ENCODE peak calls at places on chromosomes 12 and 14, in five cellular contexts. Q, F, A, E and O are unnamed samples.

GRCh38 chr12:10612954-10613333 is 465 bp downstream of the MAGOHB start:
- DNase-seq in E (no peak), F (no peak), A (peak; percentile 55), Q (peak; percentile 4), O (no peak)

GRCh38 chr12:27780612-27781408 is 774 bp upstream of the MANSC4 start:
- DNase-seq in Q (peak; percentile 14), E (peak; percentile 59), F (peak; percentile 47), A (peak; percentile 66), O (peak; percentile 78)

GRCh38 chr12:109053382-109054123 is 1.2 kb downstream of the USP30 start:
- DNase-seq in F (no peak), A (no peak), E (peak; percentile 65), Q (no peak), O (no peak)

GRCh38 chr12:12811343-12811742 is 1.8 kb upstream of the DDX47 start:
- DNase-seq in A (no peak), F (no peak), Q (no peak), E (no peak), O (no peak)

GRCh38 chr12:100927825-100928224 is 133.2 kb downstream of the ANO4 start:
- DNase-seq in A (no peak), Q (no peak), F (peak; percentile 88), E (peak; percentile 81), O (no peak)

GRCh38 chr14:36662543-36663403 is 1.1 kb downstream of the PAX9 start:
- DNase-seq in Q (no peak), A (peak; percentile 68), F (no peak), E (peak; percentile 45), O (peak; percentile 59)

GRCh38 chr14:74019743-74020142 is 594 bp downstream of the BBOF1 start:
- DNase-seq in Q (no peak), A (no peak), F (peak; percentile 60), E (peak; percentile 74), O (no peak)

GRCh38 chr12:50050410-50051280 is 6.8 kb upstream of the ASIC1 start:
- DNase-seq in F (peak; percentile 47), Q (no peak), E (peak; percentile 69), A (peak; percentile 89), O (peak; percentile 69)

GRCh38 chr12:27751386-27752047 is 28.5 kb upstream of the KLHL42 start:
- DNase-seq in E (no peak), A (no peak), F (no peak), Q (no peak), O (no peak)

GRCh38 chr14:69387311-69387710 is 10.8 kb downstream of the ERH start:
- DNase-seq in F (peak; percentile 25), E (no peak), A (no peak), Q (no peak), O (no peak)

GRCh38 chr12:10967409-10967808 is 19.3 kb downstream of the TAS2R50 start:
- DNase-seq in E (peak; percentile 69), A (no peak), F (peak; percentile 64), Q (no peak), O (no peak)

GRCh38 chr12:84924956-84925355 is 12.4 kb upstream of the SLC6A15 start:
- DNase-seq in E (peak; percentile 64), Q (no peak), A (peak; percentile 41), F (peak; percentile 23), O (no peak)

GRCh38 chr12:46450279-46450748 is 77.7 kb upstream of the SLC38A2 start:
- DNase-seq in E (no peak), F (no peak), A (no peak), Q (no peak), O (no peak)

DNA sequence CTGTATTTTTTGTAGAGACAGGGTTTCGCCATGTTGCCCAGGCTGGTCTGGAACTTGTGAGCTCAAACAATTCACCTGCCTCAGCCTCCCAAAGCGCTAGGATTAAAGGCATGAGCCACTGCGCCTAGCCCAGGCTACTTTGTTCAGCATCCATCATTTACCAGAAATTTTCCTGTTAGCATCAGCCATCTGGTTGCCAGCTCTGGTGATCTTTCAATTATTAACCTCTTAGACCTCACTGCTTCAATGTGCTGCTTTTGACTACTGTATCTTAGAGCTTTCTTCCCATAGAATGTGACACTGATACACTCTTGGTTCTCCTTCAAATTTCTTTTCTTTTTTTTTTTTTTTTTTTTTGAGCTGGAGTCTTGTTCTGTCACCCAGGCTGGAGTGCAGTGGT is 5.4 kb upstream of the AMHR2 start:
- DNase-seq in Q (no peak), F (no peak), A (no peak), E (no peak), O (no peak)
- H2BK5ac ChIP-seq in Q (no peak overlapping the region), F (no peak overlapping the region), A (no peak overlapping the region), E (no peak overlapping the region), O (no peak overlapping the region)

GRCh38 chr14:54251356-54251755 is 145.5 kb upstream of the CDKN3 start:
- DNase-seq in F (no peak), Q (no peak), A (no peak), E (no peak), O (no peak)
- H3K27ac ChIP-seq in F (no peak overlapping the region), Q (no peak overlapping the region), A (no peak overlapping the region), E (peak overlapping the region; percentile 60), O (no peak overlapping the region)

GRCh38 chr12:66662179-66662578 is 16.7 kb downstream of the GRIP1 start:
- DNase-seq in E (no peak), Q (no peak), F (no peak), A (no peak), O (no peak)

GRCh38 chr12:66662729-66663128 is 16.1 kb downstream of the GRIP1 start:
- DNase-seq in Q (no peak), E (peak; percentile 2), A (no peak), F (peak; percentile 33), O (no peak)

GRCh38 chr12:66663605-66664004 is 15.3 kb downstream of the GRIP1 start:
- DNase-seq in F (no peak), Q (no peak), E (no peak), A (no peak), O (no peak)

GRCh38 chr12:66664076-66664475 is 14.8 kb downstream of the GRIP1 start:
- DNase-seq in E (no peak), F (no peak), Q (no peak), A (no peak), O (no peak)

DNA sequence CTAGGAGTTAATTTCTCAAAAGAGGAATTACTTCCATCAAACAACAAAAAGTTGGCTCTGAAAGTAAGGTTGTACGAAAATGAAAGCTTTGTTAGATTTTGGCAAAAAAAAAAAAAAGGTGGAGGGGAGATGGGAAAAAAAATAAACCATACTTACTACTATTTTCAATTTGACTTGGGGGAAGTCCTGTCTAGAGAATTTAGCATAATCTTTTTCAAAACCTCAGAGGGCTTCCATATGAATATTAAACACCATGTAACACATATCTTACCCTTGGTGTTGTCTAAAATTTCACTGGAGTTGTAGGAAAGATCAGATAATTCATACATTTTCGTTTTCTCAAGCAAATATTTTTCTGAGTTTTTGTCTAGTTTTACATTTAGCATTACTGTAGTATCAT is 17.5 kb downstream of the GRIP1 start:
- DNase-seq in Q (no peak), E (no peak), F (no peak), A (no peak), O (no peak)
- H2BK15ac ChIP-seq in Q (no peak overlapping the region), E (no peak overlapping the region), F (no peak overlapping the region), A (no peak overlapping the region), O (no peak overlapping the region)

GRCh38 chr14:68246074-68246980 is 426.7 kb downstream of the RAD51B start:
- DNase-seq in Q (no peak), A (peak; percentile 49), E (no peak), F (no peak), O (no peak)
- H2BK5ac ChIP-seq in Q (no peak overlapping the region), A (no peak overlapping the region), E (no peak overlapping the region), F (no peak overlapping the region), O (no peak overlapping the region)

GRCh38 chr14:79597561-79597960 is 613.7 kb downstream of the DIO2 start:
- DNase-seq in F (peak; percentile 75), Q (no peak), E (peak; percentile 57), A (no peak), O (no peak)
- H3K27ac ChIP-seq in F (no peak overlapping the region), Q (no peak overlapping the region), E (peak overlapping the region; percentile 49), A (no peak overlapping the region), O (no peak overlapping the region)

GRCh38 chr14:102758087-102758486 is 19.2 kb upstream of the TRAF3 start:
- DNase-seq in F (no peak), A (no peak), E (no peak), Q (no peak), O (no peak)

GRCh38 chr14:102759416-102759815 is 17.8 kb upstream of the TRAF3 start:
- DNase-seq in F (no peak), E (no peak), Q (no peak), A (no peak), O (peak; percentile 42)

GRCh38 chr14:102760485-102761193 is 16.6 kb upstream of the TRAF3 start:
- DNase-seq in Q (no peak), E (no peak), F (no peak), A (peak; percentile 56), O (peak; percentile 67)

GRCh38 chr14:102764220-102764671 is 13.0 kb upstream of the TRAF3 start:
- DNase-seq in F (no peak), E (no peak), A (no peak), Q (no peak), O (no peak)

GRCh38 chr14:102761206-102761605 is 16.0 kb upstream of the TRAF3 start:
- DNase-seq in E (no peak), F (no peak), Q (no peak), A (no peak), O (no peak)
- H2BK15ac ChIP-seq in E (no peak overlapping the region), F (no peak overlapping the region), Q (no peak overlapping the region), A (no peak overlapping the region), O (no peak overlapping the region)

GRCh38 chr14:94109915-94110250 is 653 bp upstream of the IFI27 start:
- DNase-seq in Q (no peak), A (no peak), F (no peak), E (no peak), O (peak; percentile 17)

GRCh38 chr14:94113073-94113472 is 2.5 kb downstream of the IFI27 start:
- DNase-seq in E (no peak), A (no peak), F (no peak), Q (no peak), O (no peak)

GRCh38 chr14:94112513-94113060 is 2.1 kb downstream of the IFI27 start:
- DNase-seq in F (no peak), Q (no peak), E (no peak), A (no peak), O (peak; percentile 8)

GRCh38 chr14:94111276-94112095 is 950 bp downstream of the IFI27 start:
- DNase-seq in F (no peak), Q (no peak), A (no peak), E (no peak), O (peak; percentile 17)

GRCh38 chr14:94110552-94111181 is at the start of gene IFI27:
- DNase-seq in E (no peak), A (no peak), F (peak; percentile 41), Q (no peak), O (peak; percentile 28)
- H2BK5ac ChIP-seq in E (no peak within 1 kb of the TSS), A (no peak within 1 kb of the TSS), F (no peak within 1 kb of the TSS), Q (no peak within 1 kb of the TSS), O (no peak within 1 kb of the TSS)